ENCODE peak calls at places on chromosomes 16 and 17, in nine cellular contexts. M is activated T-helper 1 cell treated with anti-CD3 and anti-CD28 coated beads, Interleukin-2, amount 50 U/mL, for 16 hours; X is AG09309; Q is astrocyte of the cerebellum; E is HS-27A; I is GM19239; B is EH; W is GM13977; K is stimulated activated CD4-positive, alpha-beta T cell treated with anti-CD3 and anti-CD28 coated beads, Interleukin-1b, Interleukin-23, amount 100 ng/mL, for 24 hours. R is an unnamed sample.

GRCh38 chr17:17175917-17176316 is 30.2 kb downstream of the PLD6 start:
- DNase-seq in M (no peak), X (no peak), Q (no peak), E (no peak), I (peak), B (no peak), W (no peak), K (no peak), R (peak)

GRCh38 chr17:68048996-68049395 is 13.5 kb downstream of the KPNA2 start:
- DNase-seq in M (no peak), X (no peak), Q (no peak), E (no peak), I (no peak), B (peak), W (no peak), K (no peak), R (no peak)

GRCh38 chr17:77914440-77915254 is 43.9 kb upstream of the TNRC6C start:
- DNase-seq in M (no peak), X (no peak), Q (peak), E (no peak), I (no peak), B (no peak), W (no peak), K (no peak), R (no peak)

GRCh38 chr16:14104066-14104465 is 32.9 kb downstream of the MRTFB start:
- DNase-seq in M (no peak), X (no peak), Q (no peak), E (no peak), I (no peak), B (no peak), W (no peak), K (no peak), R (no peak)

GRCh38 chr17:307741-308507 is 44.7 kb downstream of the RPH3AL start:
- DNase-seq in M (no peak), X (no peak), Q (no peak), E (no peak), I (no peak), B (peak), W (no peak), K (no peak), R (no peak)

GRCh38 chr17:39205112-39205526 is 5.0 kb downstream of the RPL19 start:
- DNase-seq in M (no peak), X (no peak), Q (no peak), E (no peak), I (no peak), B (no peak), W (no peak), K (no peak), R (no peak)

GRCh38 chr16:79114759-79115158 is 485.8 kb downstream of the MAF start:
- DNase-seq in M (no peak), X (no peak), Q (no peak), E (no peak), I (no peak), B (no peak), W (no peak), K (no peak), R (no peak)

GRCh38 chr17:48611681-48612455 is 1.1 kb upstream of the HOXB7 start:
- DNase-seq in M (no peak), X (no peak), Q (no peak), E (no peak), I (no peak), B (no peak), W (peak), K (no peak), R (no peak)

GRCh38 chr17:76421054-76421427 is 31.9 kb downstream of the UBE2O start:
- DNase-seq in M (no peak), X (no peak), Q (no peak), E (no peak), I (no peak), B (peak), W (no peak), K (no peak), R (no peak)

GRCh38 chr17:29107933-29108805 is 65.2 kb downstream of the PIPOX start:
- DNase-seq in M (no peak), X (no peak), Q (no peak), E (no peak), I (no peak), B (no peak), W (no peak), K (no peak), R (no peak)

GRCh38 chr16:17367932-17368331 is 102.8 kb downstream of the XYLT1 start:
- DNase-seq in M (no peak), X (no peak), Q (peak), E (no peak), I (no peak), B (peak), W (no peak), K (no peak), R (no peak)

GRCh38 chr17:77834170-77835115 is 124.1 kb upstream of the TNRC6C start:
- DNase-seq in M (peak), X (peak), Q (peak), E (no peak), I (peak), B (peak), W (peak), K (no peak), R (no peak)

GRCh38 chr17:43556292-43556691 is 10.2 kb upstream of the ETV4 start:
- DNase-seq in M (no peak), X (no peak), Q (no peak), E (no peak), I (no peak), B (peak), W (no peak), K (no peak), R (no peak)

GRCh38 chr16:63187638-63188037 is 1151.4 kb upstream of the CDH8 start:
- DNase-seq in M (no peak), X (no peak), Q (no peak), E (no peak), I (no peak), B (no peak), W (no peak), K (no peak), R (no peak)